ENCODE peak calls at places on chromosomes 6 and 20, in five cellular contexts. B, T, W, N and I are unnamed samples.

GRCh38 chr20:18443841-18444240 is 23.0 kb downstream of the DZANK1 start:
- DNase-seq in B (no peak), T (no peak), W (no peak), N (no peak), I (no peak)

GRCh38 chr6:29647927-29648642 is 8.8 kb upstream of the MOG start:
- DNase-seq in B (no peak), T (no peak), W (no peak), N (peak; percentile 29), I (no peak)

GRCh38 chr6:169963581-169964297 is 212.3 kb downstream of the ERMARD start:
- DNase-seq in B (no peak), T (no peak), W (peak; percentile 16), N (no peak), I (peak; percentile 38)

GRCh38 chr20:59832406-59833156 is 100.9 kb downstream of the SYCP2 start:
- DNase-seq in B (no peak), T (no peak), W (no peak), N (no peak), I (no peak)

GRCh38 chr6:38212579-38212978 is 393.1 kb downstream of the ZFAND3 start:
- DNase-seq in B (no peak), T (peak; percentile 57), W (no peak), N (peak; percentile 88), I (no peak)

GRCh38 chr6:107977283-107977682 is 19.3 kb upstream of the SEC63 start:
- DNase-seq in B (no peak), T (no peak), W (no peak), N (peak; percentile 61), I (no peak)

GRCh38 chr6:8195040-8195713 is 92.8 kb upstream of the EEF1E1 start:
- DNase-seq in B (no peak), T (no peak), W (no peak), N (no peak), I (no peak)

GRCh38 chr20:58453391-58453790 is 61.8 kb downstream of the APCDD1L start:
- DNase-seq in B (no peak), T (peak; percentile 81), W (no peak), N (no peak), I (no peak)

GRCh38 chr20:37341632-37342031 is 4.3 kb upstream of the SRC start:
- DNase-seq in B (no peak), T (peak; percentile 22), W (no peak), N (no peak), I (no peak)

GRCh38 chr6:30319146-30319835 is 7.4 kb upstream of the TRIM39 start:
- DNase-seq in B (no peak), T (no peak), W (no peak), N (no peak), I (no peak)

GRCh38 chr6:79630883-79631799 is at the start of gene SH3BGRL2:
- DNase-seq in B (peak; percentile 30), T (peak; percentile 75), W (peak; percentile 95), N (peak; percentile 81), I (peak; percentile 89)

GRCh38 chr6:127967708-127968107 is 66.8 kb upstream of the THEMIS start:
- DNase-seq in B (no peak), T (no peak), W (no peak), N (no peak), I (no peak)

GRCh38 chr6:75275067-75275466 is 9.5 kb downstream of the TMEM30A start:
- DNase-seq in B (no peak), T (no peak), W (no peak), N (peak; percentile 47), I (no peak)

GRCh38 chr6:139349464-139350020 is 24.9 kb downstream of the CITED2 start:
- DNase-seq in B (no peak), T (no peak), W (no peak), N (no peak), I (no peak)

GRCh38 chr6:33343953-33344611 is 26.5 kb upstream of the ZBTB22 start:
- DNase-seq in B (no peak), T (no peak), W (no peak), N (no peak), I (peak; percentile 81)

GRCh38 chr6:34161857-34162515 is 16.1 kb upstream of the GRM4 start:
- DNase-seq in B (no peak), T (no peak), W (no peak), N (no peak), I (peak; percentile 27)

GRCh38 chr6:52108128-52108527 is 20.7 kb upstream of the PKHD1 start:
- DNase-seq in B (no peak), T (no peak), W (no peak), N (no peak), I (no peak)

GRCh38 chr6:56807335-56807991 is 147.4 kb upstream of the BEND6 start:
- DNase-seq in B (no peak), T (no peak), W (no peak), N (no peak), I (no peak)

GRCh38 chr20:47862841-47863240 is 77.6 kb upstream of the SULF2 start:
- DNase-seq in B (no peak), T (no peak), W (no peak), N (no peak), I (no peak)

GRCh38 chr20:59033616-59034165 is 1.6 kb upstream of the ATP5F1E start:
- DNase-seq in B (no peak), T (no peak), W (no peak), N (no peak), I (no peak)

GRCh38 chr6:88704980-88705379 is 258.4 kb downstream of the RNGTT start:
- DNase-seq in B (no peak), T (no peak), W (no peak), N (no peak), I (no peak)

DNA sequence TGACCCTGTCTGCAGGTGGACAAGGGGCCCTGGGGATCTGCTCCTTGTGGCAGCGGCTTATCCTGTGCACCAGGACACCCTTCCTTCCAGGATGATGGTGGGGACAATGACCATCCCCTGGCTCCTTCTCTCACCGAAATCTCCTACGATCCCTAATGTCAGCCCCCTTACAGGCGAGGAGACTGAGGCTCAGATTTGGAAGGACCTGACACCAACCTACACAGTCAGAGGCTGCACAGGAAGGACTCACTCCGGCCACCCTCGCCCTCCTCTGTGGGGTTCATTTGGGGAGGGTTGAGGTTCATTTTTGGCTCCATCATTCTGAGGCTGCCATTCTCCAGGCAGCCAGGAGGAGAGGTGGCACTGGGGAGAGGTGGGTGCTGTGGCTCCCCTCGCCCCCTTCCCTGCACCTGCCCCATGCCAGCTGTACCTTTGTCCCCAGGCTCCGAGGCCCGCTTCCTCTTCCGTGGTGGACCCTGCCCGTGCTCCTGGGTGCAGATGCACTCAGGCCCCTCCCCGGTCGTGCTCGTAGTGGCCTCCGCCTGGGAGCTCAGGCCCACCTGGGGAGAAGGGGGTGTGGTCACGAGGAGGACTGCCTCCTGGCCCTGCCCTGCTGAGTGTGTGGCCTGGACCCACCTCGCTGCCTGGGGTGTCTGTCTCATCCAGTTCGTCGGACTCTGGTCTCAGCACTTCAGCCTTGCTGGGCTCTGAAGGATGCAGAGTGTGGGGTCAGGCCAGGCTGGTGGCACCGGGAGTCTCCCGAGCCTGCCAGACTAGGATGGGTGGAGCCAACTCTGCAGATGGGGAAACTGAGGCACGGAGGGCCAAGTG is 5.3 kb upstream of the CABLES2 start:
- DNase-seq in B (no peak), T (no peak), W (no peak), N (no peak), I (peak; percentile 94)
- TF ChIP-seq POLR2A in B (no peak), T (no peak), W (no peak), N (no peak), I (peak; percentile 95)

GRCh38 chr6:25008707-25009106 is 72.9 kb upstream of the RIPOR2 start:
- DNase-seq in B (no peak), T (no peak), W (no peak), N (no peak), I (no peak)
- H3K4me1 ChIP-seq in B (peaks cover 23% of the 10 kb centered on the region), T (peaks cover 2% of the 10 kb centered on the region), W (peaks cover 18% of the 10 kb centered on the region), N (peaks cover 31% of the 10 kb centered on the region), I (no peaks in the 10 kb centered on the region)

DNA sequence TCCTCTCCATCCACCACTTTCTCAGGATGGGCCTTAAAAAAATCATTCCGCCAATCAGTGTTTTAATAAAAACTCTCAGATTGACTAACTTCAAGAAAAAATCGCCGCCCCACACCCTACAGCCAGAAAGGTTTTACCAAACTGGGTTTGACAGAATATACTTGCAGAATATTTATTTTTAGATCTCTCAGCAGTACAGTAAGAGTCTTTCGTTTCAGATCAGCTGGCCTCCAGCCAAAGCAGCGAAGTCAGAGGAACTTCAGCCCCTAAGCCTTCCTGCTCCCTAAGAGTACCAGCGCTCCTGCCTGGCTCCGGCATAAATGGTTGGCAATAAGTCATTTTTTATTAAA is 24.7 kb downstream of the TBC1D7 start:
- DNase-seq in B (peak; percentile 57), T (peak; percentile 87), W (peak; percentile 69), N (peak; percentile 80), I (peak; percentile 89)
- H3K4me3 ChIP-seq in B (peak overlapping the region; percentile 9), T (no peak overlapping the region), W (peak overlapping the region; percentile 8), N (no peak overlapping the region), I (no peak overlapping the region)

DNA sequence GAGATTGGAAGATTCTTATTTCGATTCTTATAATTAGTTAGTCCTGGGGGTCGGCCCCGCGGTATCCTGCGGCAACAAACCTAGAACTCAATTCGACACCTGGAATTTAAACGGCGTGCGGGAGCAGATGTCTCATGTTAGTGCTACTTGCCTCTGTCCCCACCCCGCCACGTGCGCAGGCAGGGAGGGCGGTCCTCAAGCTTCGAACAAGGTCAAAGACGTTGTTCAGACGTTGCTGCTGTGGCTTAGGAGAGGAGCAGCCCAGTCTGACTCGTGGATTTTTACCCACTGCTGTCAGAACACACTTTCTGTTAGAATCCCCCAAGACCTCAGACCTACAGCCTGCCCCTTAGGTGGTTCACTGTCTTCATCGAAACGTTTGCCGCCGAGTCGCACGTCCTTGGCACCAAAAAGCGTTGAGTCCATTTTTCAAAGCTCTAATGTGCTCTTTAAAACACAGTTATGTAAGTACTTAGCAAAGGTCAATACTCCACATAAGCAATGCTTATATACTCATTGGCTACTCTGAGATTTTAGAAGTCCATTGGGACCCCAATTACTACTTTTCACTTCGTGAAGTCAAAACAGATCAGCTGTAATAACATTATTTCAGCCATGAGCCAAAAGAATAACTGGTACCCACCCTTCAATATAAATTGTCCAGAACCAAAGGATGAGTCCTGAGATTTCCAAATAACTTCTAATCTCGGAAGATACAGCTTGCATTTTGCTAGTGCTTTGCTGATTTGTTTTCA is 2.7 kb upstream of the C6orf62 start:
- DNase-seq in B (no peak), T (no peak), W (peak; percentile 87), N (no peak), I (peak; percentile 87)
- TF ChIP-seq POLR2A in B (peak; percentile 78), T (peak; percentile 81), W (no peak), N (peak; percentile 81), I (peak; percentile 95)

DNA sequence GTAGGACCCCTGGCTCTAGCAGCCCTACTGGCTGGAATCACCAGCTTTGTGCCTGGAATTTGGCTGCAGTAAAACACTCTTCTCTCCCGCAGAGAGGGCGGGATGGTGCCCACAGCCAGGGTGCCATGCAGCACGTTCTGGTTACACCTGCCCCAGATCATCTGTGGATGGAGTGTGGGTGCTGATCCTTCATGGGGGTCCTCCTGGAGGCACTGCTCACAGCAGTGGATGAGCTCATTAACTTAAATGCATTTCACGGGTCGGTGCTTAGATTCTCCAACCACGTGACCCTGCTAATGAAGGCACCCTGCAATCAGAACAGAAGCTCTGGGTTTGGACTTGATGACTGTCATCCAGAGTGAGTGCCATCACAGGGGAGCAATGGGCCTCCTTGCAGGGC is 138.6 kb upstream of the AFDN start:
- DNase-seq in B (no peak), T (no peak), W (no peak), N (no peak), I (no peak)
- H3K4me1 ChIP-seq in B (peaks cover 5% of the 10 kb centered on the region), T (peaks cover 3% of the 10 kb centered on the region), W (peaks cover 6% of the 10 kb centered on the region), N (peaks cover 10% of the 10 kb centered on the region), I (no peaks in the 10 kb centered on the region)